ENCODE peak calls at places on chromosomes 11 and 22, in nine cellular contexts. L is ovary, A is left ventricle myocardium inferior, K is HCT116, Y is H1, E is small intestine, S is fibroblast of lung, O is NT2/D1, V is left lung. C is an unnamed sample.

GRCh38 chr22:30013201-30013600 is 67.1 kb upstream of the HORMAD2 start:
- DNase-seq in L (no peak), A (no peak), K (no peak), Y (no peak), E (no peak), S (no peak), O (no peak), V (no peak), C (no peak)

GRCh38 chr22:42787357-42787736 is 66.7 kb upstream of the A4GALT start:
- DNase-seq in L (no peak), A (no peak), K (no peak), Y (no peak), E (no peak), S (no peak), O (no peak), V (no peak), C (no peak)

GRCh38 chr11:35061516-35062440 is 77.2 kb upstream of the CD44 start:
- DNase-seq in L (no peak), A (no peak), K (no peak), Y (no peak), E (no peak), S (peak; percentile 33), O (no peak), V (no peak), C (no peak)

GRCh38 chr22:44137415-44137814 is 43.3 kb upstream of the PARVG start:
- DNase-seq in L (no peak), A (no peak), K (no peak), Y (no peak), E (no peak), S (no peak), O (no peak), V (no peak), C (no peak)

GRCh38 chr11:64437426-64437825 is 78.5 kb downstream of the RPS6KA4 start:
- DNase-seq in L (no peak), A (no peak), K (no peak), Y (no peak), E (no peak), S (no peak), O (no peak), V (no peak), C (no peak)

GRCh38 chr11:4645974-4646373 is 2.2 kb downstream of the OR51E1 start:
- DNase-seq in L (no peak), A (peak; percentile 52), K (no peak), Y (no peak), E (no peak), S (no peak), O (no peak), V (no peak), C (no peak)

GRCh38 chr11:64866173-64866491 is 12.3 kb downstream of the EHD1 start:
- DNase-seq in L (no peak), A (no peak), K (no peak), Y (no peak), E (no peak), S (no peak), O (no peak), V (no peak), C (no peak)

GRCh38 chr11:24298126-24298525 is 198.7 kb upstream of the LUZP2 start:
- DNase-seq in L (no peak), A (no peak), K (no peak), Y (no peak), E (no peak), S (no peak), O (no peak), V (no peak), C (peak; percentile 42)

GRCh38 chr11:124179311-124179710 is 3.8 kb upstream of the OR10D3 start:
- DNase-seq in L (no peak), A (no peak), K (no peak), Y (no peak), E (no peak), S (peak; percentile 26), O (no peak), V (no peak), C (peak; percentile 57)

GRCh38 chr11:92314499-92314898 is 89.9 kb downstream of the FAT3 start:
- DNase-seq in L (no peak), A (no peak), K (no peak), Y (no peak), E (no peak), S (peak; percentile 53), O (no peak), V (no peak), C (no peak)

GRCh38 chr11:63212742-63213141 is 30.7 kb downstream of the SLC22A25 start:
- DNase-seq in L (no peak), A (no peak), K (peak; percentile 10), Y (no peak), E (peak; percentile 11), S (peak; percentile 15), O (no peak), V (no peak), C (peak; percentile 39)

GRCh38 chr11:135023499-135023898 is 611.5 kb upstream of the B3GAT1 start:
- DNase-seq in L (no peak), A (no peak), K (no peak), Y (no peak), E (no peak), S (no peak), O (no peak), V (no peak), C (no peak)

GRCh38 chr11:48055292-48056132 is 75.2 kb downstream of the PTPRJ start:
- DNase-seq in L (no peak), A (no peak), K (no peak), Y (no peak), E (peak; percentile 45), S (no peak), O (no peak), V (no peak), C (peak; percentile 40)

GRCh38 chr22:33299245-33299956 is 241.2 kb upstream of the SYN3 start:
- DNase-seq in L (no peak), A (no peak), K (no peak), Y (no peak), E (no peak), S (no peak), O (no peak), V (no peak), C (no peak)

GRCh38 chr22:26429458-26430238 is 588 bp downstream of the ASPHD2 start:
- DNase-seq in L (no peak), A (no peak), K (no peak), Y (no peak), E (no peak), S (no peak), O (no peak), V (no peak), C (peak; percentile 22)

GRCh38 chr22:39666495-39666894 is 95.9 kb downstream of the CACNA1I start:
- DNase-seq in L (no peak), A (no peak), K (no peak), Y (no peak), E (no peak), S (no peak), O (no peak), V (no peak), C (no peak)

GRCh38 chr11:104968365-104968855 is at the start of gene CASP4:
- DNase-seq in L (peak; percentile 9), A (no peak), K (peak; percentile 18), Y (no peak), E (peak; percentile 95), S (peak; percentile 87), O (no peak), V (no peak), C (peak; percentile 89)

GRCh38 chr22:37607010-37607911 is 1.4 kb upstream of the GGA1 start:
- DNase-seq in L (peak; percentile 83), A (peak; percentile 78), K (peak; percentile 83), Y (peak; percentile 100), E (peak; percentile 94), S (peak; percentile 44), O (peak; percentile 69), V (peak; percentile 92), C (peak; percentile 88)
- H3K4me3 ChIP-seq in L (peak overlapping the region; percentile 78), A (peak overlapping the region; percentile 92), K (peak overlapping the region; percentile 93), Y (peak overlapping the region; percentile 49), E (peak overlapping the region; percentile 94), S (peak overlapping the region; percentile 55), O (peak overlapping the region; percentile 34), V (peak overlapping the region; percentile 96), C (peak overlapping the region; percentile 21)

DNA sequence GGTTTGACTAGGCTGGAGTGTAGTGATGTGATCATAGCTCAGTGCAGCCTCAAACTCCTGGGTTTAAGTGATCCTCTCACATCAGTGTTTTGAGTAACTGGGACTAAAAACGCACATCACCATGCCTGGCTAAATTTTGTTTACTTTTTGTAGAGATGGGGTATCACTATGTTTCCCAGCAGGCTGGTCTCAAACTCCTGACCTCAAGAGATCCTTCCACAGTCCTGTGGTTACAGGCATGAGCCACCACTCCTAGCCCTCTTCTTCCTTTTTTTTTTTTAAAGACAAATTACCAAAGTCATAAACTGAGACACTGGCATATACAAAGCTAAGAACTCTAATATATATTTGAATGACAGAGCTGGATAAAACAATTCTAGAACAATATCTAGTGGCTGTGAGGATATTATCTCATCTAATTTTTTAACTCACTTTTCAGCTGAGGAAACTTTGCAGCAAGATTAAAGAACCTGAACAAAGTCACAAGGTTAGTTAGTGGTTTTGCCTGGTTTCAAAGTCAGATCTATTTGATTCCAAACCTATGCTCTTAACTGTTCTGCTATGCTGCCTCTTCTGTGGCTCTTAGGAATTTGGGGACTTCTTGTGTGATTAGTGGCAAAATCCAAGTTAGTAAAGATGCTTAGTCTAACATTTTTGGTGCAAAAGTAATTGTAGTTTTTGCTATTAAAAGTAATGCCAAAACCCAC is 95.3 kb upstream of the RAG2 start:
- DNase-seq in L (no peak), A (no peak), K (no peak), Y (no peak), E (no peak), S (no peak), O (no peak), V (no peak), C (no peak)
- H3K4me1 ChIP-seq in L (no peaks in the 10 kb centered on the region), A (no peaks in the 10 kb centered on the region), K (no peaks in the 10 kb centered on the region), Y (no peaks in the 10 kb centered on the region), E (no peaks in the 10 kb centered on the region), S (no peaks in the 10 kb centered on the region), O (no peaks in the 10 kb centered on the region), V (no peaks in the 10 kb centered on the region), C (no peaks in the 10 kb centered on the region)

DNA sequence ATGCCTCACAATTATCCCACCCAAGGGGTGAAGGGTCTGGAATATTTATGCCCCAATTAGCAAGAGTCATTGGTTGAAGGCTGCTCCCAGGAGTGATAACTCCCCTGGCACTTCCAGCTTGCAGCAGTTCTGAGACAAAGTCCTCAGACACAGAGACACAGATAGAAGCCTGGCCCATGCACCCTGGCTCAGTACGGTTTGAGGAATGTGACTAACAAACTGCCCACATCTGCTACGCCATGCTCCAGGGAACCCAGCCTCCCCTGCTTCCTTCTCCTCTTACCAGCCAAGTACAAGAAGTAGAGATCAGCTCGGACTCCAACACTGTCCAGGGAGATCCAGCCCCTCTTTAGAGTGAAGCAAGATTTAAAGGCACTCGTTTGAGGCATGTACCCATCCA is 48.5 kb upstream of the BMAL1 start:
- DNase-seq in L (no peak), A (no peak), K (no peak), Y (no peak), E (no peak), S (no peak), O (no peak), V (no peak), C (no peak)
- H3K4me3 ChIP-seq in L (no peak overlapping the region), A (no peak overlapping the region), K (no peak overlapping the region), Y (no peak overlapping the region), E (no peak overlapping the region), S (no peak overlapping the region), O (no peak overlapping the region), V (no peak overlapping the region), C (peak overlapping the region; percentile 27)

DNA sequence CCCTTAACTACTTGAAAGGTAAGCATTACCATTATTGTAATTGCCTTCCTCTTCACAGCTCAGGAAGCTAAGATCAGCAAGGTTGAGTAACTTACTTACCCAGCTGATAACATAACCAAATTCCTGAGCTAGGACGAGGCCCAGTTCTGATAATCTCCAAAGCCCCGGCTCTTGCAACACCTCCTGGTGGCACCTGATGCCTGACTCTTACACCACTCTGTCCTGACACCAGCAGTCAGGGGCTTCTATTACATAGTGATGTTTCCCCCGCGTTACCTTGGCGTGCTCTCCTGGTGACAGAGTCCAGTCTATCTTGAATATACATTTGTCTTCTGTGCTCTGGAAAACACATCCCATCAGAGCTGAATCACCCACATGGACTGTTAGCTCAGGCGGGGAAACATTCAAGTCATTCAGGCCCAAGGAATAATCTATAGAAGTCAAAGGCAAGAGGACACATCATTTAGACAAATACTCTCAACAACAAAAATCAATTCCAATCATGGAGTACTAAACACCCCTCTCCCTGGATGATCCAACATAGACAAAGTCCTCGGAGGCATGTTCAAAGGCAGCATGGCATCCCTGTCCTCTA is 12.6 kb downstream of the JAML start:
- DNase-seq in L (no peak), A (peak; percentile 31), K (no peak), Y (no peak), E (peak; percentile 70), S (no peak), O (no peak), V (no peak), C (no peak)
- H3K4me1 ChIP-seq in L (no peaks in the 10 kb centered on the region), A (peaks cover 26% of the 10 kb centered on the region), K (no peaks in the 10 kb centered on the region), Y (peaks cover 21% of the 10 kb centered on the region), E (peaks cover 8% of the 10 kb centered on the region), S (no peaks in the 10 kb centered on the region), O (peaks cover 7% of the 10 kb centered on the region), V (peaks cover 88% of the 10 kb centered on the region), C (peaks cover 12% of the 10 kb centered on the region)